ENCODE peak calls at places on chromosomes 7 and 10, in four cellular contexts. A is HS-5, G is OCI-LY7, E is ureter. I is an unnamed sample.

GRCh38 chr10:98088186-98088971 is 46.1 kb upstream of the R3HCC1L start:
- DNase-seq in A (no peak), G (no peak), E (no peak), I (peak)

GRCh38 chr10:69684020-69684980 is 54.3 kb downstream of the FAM241B start:
- DNase-seq in A (no peak), E (peak), G (no peak), I (no peak)

GRCh38 chr10:132932461-132933307 is 9.7 kb downstream of the CFAP46 start:
- DNase-seq in A (no peak), E (no peak), G (no peak), I (no peak)

GRCh38 chr7:108286290-108286904 is 156.2 kb upstream of the LAMB4 start:
- DNase-seq in A (no peak), G (no peak), E (no peak), I (no peak)

GRCh38 chr7:88344956-88345832 is 38.5 kb upstream of the STEAP4 start:
- DNase-seq in A (no peak), G (no peak), E (no peak), I (no peak)

GRCh38 chr7:141700848-141701371 is 1.1 kb downstream of the DENND11 start:
- DNase-seq in E (no peak), A (no peak), G (peak), I (no peak)

GRCh38 chr7:97006146-97006950 is 995 bp downstream of the DLX6 start:
- DNase-seq in G (no peak), E (no peak), A (no peak), I (no peak)

GRCh38 chr7:116631676-116632075 is 40.3 kb upstream of the MET start:
- DNase-seq in A (no peak), E (no peak), G (no peak), I (no peak)

GRCh38 chr10:114356786-114357588 is 47.3 kb downstream of the AFAP1L2 start:
- DNase-seq in G (no peak), E (no peak), A (peak), I (no peak)

GRCh38 chr10:50527438-50528043 is 96.2 kb downstream of the SGMS1 start:
- DNase-seq in E (no peak), A (no peak), G (no peak), I (no peak)

GRCh38 chr10:13528138-13528874 is 508 bp downstream of the BEND7 start:
- DNase-seq in E (no peak), G (no peak), A (no peak), I (no peak)

GRCh38 chr10:48573045-48573444 is 31.8 kb downstream of the ARHGAP22 start:
- DNase-seq in G (no peak), E (no peak), A (no peak), I (no peak)

GRCh38 chr7:158829021-158829341 is 328 bp downstream of the ESYT2 start:
- DNase-seq in E (no peak), A (no peak), G (peak), I (no peak)

GRCh38 chr10:6445671-6446278 is 134.3 kb downstream of the PRKCQ start:
- DNase-seq in A (no peak), E (peak), G (peak), I (no peak)

GRCh38 chr7:42932861-42933591 is 850 bp downstream of the MRPL32 start:
- DNase-seq in E (no peak), G (peak), A (no peak), I (no peak)

GRCh38 chr7:130793855-130794618 is 60.0 kb upstream of the KLF14 start:
- DNase-seq in E (no peak), G (no peak), A (no peak), I (no peak)

GRCh38 chr7:519429-519973 is at the start of gene PDGFA:
- DNase-seq in A (no peak), E (no peak), G (no peak), I (no peak)

GRCh38 chr10:10545771-10546170 is 471.9 kb upstream of the CELF2 start:
- DNase-seq in A (no peak), E (no peak), G (no peak), I (no peak)

GRCh38 chr7:32204361-32205018 is 134.3 kb upstream of the PDE1C start:
- DNase-seq in E (peak), G (peak), A (peak), I (peak)

GRCh38 chr7:131272086-131272485 is 55.6 kb upstream of the MKLN1 start:
- DNase-seq in G (no peak), E (no peak), A (no peak), I (no peak)

GRCh38 chr10:119320981-119321380 is 113.6 kb downstream of the GRK5 start:
- DNase-seq in A (no peak), E (no peak), G (no peak), I (no peak)

GRCh38 chr7:99036531-99037175 is 107.3 kb downstream of the SMURF1 start:
- DNase-seq in G (peak), A (no peak), E (no peak), I (peak)

GRCh38 chr7:10483671-10484070 is 490.0 kb upstream of the PHF14 start:
- DNase-seq in A (no peak), E (no peak), G (no peak), I (no peak)

GRCh38 chr7:140937702-140938283 is 13.1 kb upstream of the BRAF start:
- DNase-seq in G (no peak), E (no peak), A (no peak), I (no peak)

GRCh38 chr7:80087051-80087767 is 47.4 kb upstream of the GNAI1 start:
- DNase-seq in G (no peak), E (no peak), A (no peak), I (no peak)

GRCh38 chr10:46542567-46543323 is 13.7 kb downstream of the GPRIN2 start:
- DNase-seq in G (no peak), A (no peak), E (peak), I (no peak)

GRCh38 chr7:156466955-156467625 is 173.5 kb upstream of the RNF32 start:
- DNase-seq in E (no peak), A (no peak), G (no peak), I (no peak)

GRCh38 chr7:2100278-2101205 is 132.2 kb downstream of the MAD1L1 start:
- DNase-seq in A (no peak), G (peak), E (no peak), I (no peak)

I was measured in GM04503.